ENCODE peak calls at places on chromosomes 12 and 14, in nine cellular contexts. A, W, U, N, J, R, Q, D and I are unnamed samples.

GRCh38 chr12:77049767-77050353 is 15.5 kb downstream of the E2F7 start:
- DNase-seq in R (peak; percentile 70), N (peak; percentile 83), U (peak; percentile 57), J (no peak), Q (no peak), D (no peak), W (peak; percentile 23), A (peak; percentile 79), I (peak; percentile 65)

GRCh38 chr12:107320031-107320928 is 226.9 kb upstream of the CRY1 start:
- DNase-seq in D (peak; percentile 74), Q (peak; percentile 67), J (peak; percentile 67), N (peak; percentile 89), A (no peak), W (no peak), R (peak; percentile 61), U (peak; percentile 45), I (peak; percentile 78)

GRCh38 chr12:45658066-45658465 is 71.4 kb upstream of the ARID2 start:
- DNase-seq in D (no peak), R (no peak), A (no peak), J (no peak), Q (no peak), N (no peak), U (no peak), W (no peak), I (no peak)

GRCh38 chr14:33618361-33619095 is 332.3 kb downstream of the EGLN3 start:
- DNase-seq in W (no peak), N (no peak), R (no peak), A (no peak), Q (no peak), U (no peak), J (no peak), D (no peak), I (no peak)

GRCh38 chr12:64470507-64470906 is 18.6 kb downstream of the TBK1 start:
- DNase-seq in A (no peak), R (no peak), U (no peak), Q (no peak), J (no peak), D (no peak), W (no peak), N (no peak), I (no peak)

GRCh38 chr14:21711360-21711961 is 37.8 kb upstream of the OR4E1 start:
- DNase-seq in A (peak; percentile 59), R (peak; percentile 53), W (no peak), U (peak; percentile 59), N (peak; percentile 60), D (no peak), Q (no peak), J (no peak), I (peak; percentile 47)

GRCh38 chr14:93115920-93116675 is at the start of gene ITPK1:
- DNase-seq in D (peak; percentile 38), W (no peak), R (peak; percentile 41), J (peak; percentile 77), A (peak; percentile 80), N (peak; percentile 71), U (no peak), Q (peak; percentile 75), I (peak; percentile 54)

GRCh38 chr12:92928431-92928961 is 599 bp downstream of the EEA1 start:
- DNase-seq in N (peak; percentile 15), A (peak; percentile 49), J (peak; percentile 68), D (peak; percentile 18), R (no peak), Q (peak; percentile 73), U (peak; percentile 28), W (no peak), I (no peak)

GRCh38 chr12:93702707-93703305 is 25.6 kb downstream of the CRADD start:
- DNase-seq in J (no peak), U (no peak), D (no peak), N (no peak), R (no peak), W (no peak), A (no peak), Q (no peak), I (no peak)

GRCh38 chr14:76373456-76373855 is 2.5 kb upstream of the ESRRB start:
- DNase-seq in N (no peak), R (no peak), W (no peak), U (no peak), Q (no peak), A (no peak), J (no peak), D (no peak), I (no peak)

GRCh38 chr12:110996415-110996814 is 76.0 kb upstream of the MYL2 start:
- DNase-seq in J (no peak), W (no peak), N (no peak), U (no peak), R (no peak), A (no peak), D (no peak), Q (no peak), I (no peak)

GRCh38 chr12:110995615-110996014 is 75.2 kb upstream of the MYL2 start:
- DNase-seq in J (no peak), A (no peak), U (no peak), W (no peak), D (no peak), R (no peak), N (no peak), Q (no peak), I (no peak)

GRCh38 chr12:110995016-110995415 is 74.6 kb upstream of the MYL2 start:
- DNase-seq in R (no peak), J (no peak), N (no peak), A (no peak), D (no peak), Q (no peak), W (no peak), U (no peak), I (no peak)

GRCh38 chr12:110998165-110998564 is 77.8 kb upstream of the MYL2 start:
- DNase-seq in N (no peak), R (no peak), J (no peak), D (no peak), W (no peak), U (no peak), Q (no peak), A (no peak), I (no peak)

GRCh38 chr12:110998971-110999370 is 78.6 kb upstream of the MYL2 start:
- DNase-seq in N (no peak), Q (no peak), U (no peak), R (no peak), W (no peak), J (no peak), D (no peak), A (no peak), I (no peak)
- H3K27ac ChIP-seq in N (no peak overlapping the region), Q (no peak overlapping the region), U (no peak overlapping the region), R (no peak overlapping the region), W (no peak overlapping the region), J (no peak overlapping the region), D (no peak overlapping the region), A (no peak overlapping the region), I (no peak overlapping the region)

GRCh38 chr12:109880049-109880931 is at the start of gene GLTP:
- DNase-seq in Q (peak; percentile 93), D (peak; percentile 85), N (peak; percentile 97), A (peak; percentile 94), R (peak; percentile 63), U (no peak), J (peak; percentile 91), W (no peak), I (peak; percentile 94)
- TF ChIP-seq CTCF in Q (peak; percentile 75), D (no peak), N (peak; percentile 33), A (peak; percentile 57), R (peak; percentile 89), U (peak; percentile 28), J (peak; percentile 52), W (peak; percentile 19), I (peak; percentile 91)

GRCh38 chr12:109114644-109115043 is 1.7 kb upstream of the ACACB start:
- DNase-seq in D (no peak), W (no peak), R (no peak), Q (no peak), U (no peak), J (no peak), N (no peak), A (no peak), I (no peak)
- H3K27ac ChIP-seq in D (no peak overlapping the region), W (no peak overlapping the region), R (no peak overlapping the region), Q (peak overlapping the region; percentile 97), U (no peak overlapping the region), J (peak overlapping the region; percentile 39), N (no peak overlapping the region), A (no peak overlapping the region), I (no peak overlapping the region)

DNA sequence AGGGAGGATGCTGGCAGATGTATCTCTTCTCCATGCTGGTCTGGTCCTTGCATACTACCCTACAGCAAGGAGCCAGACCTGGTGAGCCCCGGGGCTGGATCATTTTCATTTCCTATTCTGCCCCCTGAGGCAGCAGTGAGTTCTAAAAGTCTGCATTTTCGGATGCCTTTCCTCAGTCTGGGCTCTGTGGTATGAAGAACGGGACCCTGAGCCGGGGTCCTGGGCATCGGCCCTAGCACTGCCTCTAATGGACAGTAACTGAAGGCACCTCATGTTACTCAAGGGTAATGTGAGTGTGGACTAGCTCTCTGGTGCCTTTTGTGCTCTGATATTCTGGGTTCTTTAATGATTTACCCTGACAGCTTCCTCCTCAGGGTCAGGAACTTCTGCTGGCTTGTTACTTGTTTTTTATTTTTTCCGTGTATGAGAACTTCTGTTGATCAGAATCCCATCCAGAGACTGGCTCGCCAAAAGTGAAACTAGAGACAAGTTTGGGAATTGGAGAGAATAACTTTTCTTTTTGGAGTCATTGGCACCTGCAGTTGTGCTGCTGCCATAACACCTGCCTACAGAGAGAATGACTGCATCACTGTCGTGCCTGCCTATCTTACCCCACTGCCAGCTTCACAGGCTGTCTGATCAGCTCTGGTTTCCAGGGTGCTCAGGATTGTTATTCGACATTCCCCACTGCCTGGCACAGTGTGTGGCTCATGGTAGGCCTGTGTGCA is 62.3 kb downstream of the SUSD6 start:
- DNase-seq in Q (no peak), A (peak; percentile 52), J (no peak), D (no peak), W (no peak), R (no peak), N (no peak), U (no peak), I (no peak)
- TF ChIP-seq CTCF in Q (peak; percentile 4), A (peak; percentile 38), J (peak; percentile 10), D (no peak), W (no peak), R (no peak), N (no peak), U (no peak), I (no peak)

GRCh38 chr14:20415723-20416622 is 2.7 kb upstream of the TEP1 start:
- DNase-seq in D (no peak), W (peak; percentile 23), J (no peak), N (peak; percentile 74), U (peak; percentile 48), R (peak; percentile 61), A (peak; percentile 84), Q (no peak), I (peak; percentile 49)
- H3K27ac ChIP-seq in D (no peak overlapping the region), W (no peak overlapping the region), J (peak overlapping the region; percentile 7), N (peak overlapping the region; percentile 87), U (no peak overlapping the region), R (no peak overlapping the region), A (no peak overlapping the region), Q (peak overlapping the region; percentile 51), I (no peak overlapping the region)

DNA sequence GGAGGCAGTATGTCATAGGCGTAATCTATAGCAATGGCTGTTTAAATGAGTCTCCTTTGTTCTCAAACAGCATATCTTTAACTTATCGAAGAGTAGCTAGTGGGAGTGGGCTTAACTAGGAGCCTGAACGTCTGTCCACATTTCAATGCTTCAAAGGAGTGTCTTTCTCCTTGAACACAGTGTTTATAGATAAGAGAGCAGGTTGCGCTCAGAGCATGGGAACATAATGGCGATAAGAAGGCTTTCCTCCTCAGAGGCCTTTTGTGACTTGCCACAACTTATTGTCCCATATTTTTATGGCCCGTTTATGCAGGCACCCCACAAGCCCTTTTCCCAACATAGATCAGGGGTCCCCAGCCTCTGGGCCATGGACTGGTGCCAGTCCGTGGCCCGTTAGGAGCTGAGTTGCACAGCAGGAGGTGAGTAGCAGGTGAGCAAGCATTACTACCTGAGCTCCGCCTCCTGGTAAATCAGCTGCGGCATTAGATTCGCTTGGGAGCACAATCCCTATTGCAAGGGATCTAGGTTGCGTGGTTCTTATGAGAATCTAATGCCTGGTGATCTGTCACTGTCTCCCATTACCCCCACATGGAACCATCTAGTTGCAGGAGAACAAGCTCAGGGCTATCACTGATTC is 2.5 kb upstream of the DDX47 start:
- DNase-seq in Q (no peak), U (no peak), N (peak; percentile 65), R (no peak), A (no peak), J (no peak), W (no peak), D (no peak), I (no peak)
- TF ChIP-seq CTCF in Q (no peak), U (no peak), N (no peak), R (no peak), A (no peak), J (no peak), W (no peak), D (no peak), I (no peak)